ENCODE peak calls at places on chromosomes 11 and 22, in ten cellular contexts. One of them, this sample, is unnamed. For H3K9me3, the result is how much of the 10 kb centered on the place peaks cover.

GRCh38 chr22:41078975-41079374 is 13.4 kb upstream of the EP300 start:
- DNase-seq in colonic mucosa: no peak
- DNase-seq in mucosa of descending colon: no peak
- DNase-seq in fibroblast of lung: no peak
- DNase-seq in CD8-positive, alpha-beta memory T cell: no peak
- DNase-seq in spleen: no peak
- DNase-seq in AG04450: no peak
- DNase-seq in IMR-90: no peak
- DNase-seq in cardiac muscle cell: no peak
- DNase-seq in pancreas: no peak
- DNase-seq in this sample: no peak

GRCh38 chr11:120306519-120307242 is 18.4 kb upstream of the TLCD5 start:
- DNase-seq in colonic mucosa: peak
- DNase-seq in mucosa of descending colon: peak
- DNase-seq in fibroblast of lung: peak
- DNase-seq in CD8-positive, alpha-beta memory T cell: no peak
- DNase-seq in spleen: no peak
- DNase-seq in AG04450: peak
- DNase-seq in IMR-90: peak
- DNase-seq in cardiac muscle cell: peak
- DNase-seq in pancreas: no peak
- DNase-seq in this sample: peak

GRCh38 chr11:6315811-6316425 is 4.4 kb downstream of the CAVIN3 start:
- DNase-seq in colonic mucosa: peak
- DNase-seq in mucosa of descending colon: peak
- DNase-seq in fibroblast of lung: peak
- DNase-seq in CD8-positive, alpha-beta memory T cell: no peak
- DNase-seq in spleen: peak
- DNase-seq in AG04450: no peak
- DNase-seq in IMR-90: peak
- DNase-seq in cardiac muscle cell: peak
- DNase-seq in pancreas: peak
- DNase-seq in this sample: peak

GRCh38 chr22:24554316-24555159 is at the start of gene GUCD1:
- DNase-seq in colonic mucosa: peak
- DNase-seq in mucosa of descending colon: peak
- DNase-seq in fibroblast of lung: peak
- DNase-seq in CD8-positive, alpha-beta memory T cell: no peak
- DNase-seq in spleen: no peak
- DNase-seq in AG04450: no peak
- DNase-seq in IMR-90: peak
- DNase-seq in cardiac muscle cell: peak
- DNase-seq in pancreas: no peak
- DNase-seq in this sample: no peak

GRCh38 chr22:49036513-49036912 is 791.2 kb downstream of the BRD1 start:
- DNase-seq in colonic mucosa: no peak
- DNase-seq in mucosa of descending colon: no peak
- DNase-seq in fibroblast of lung: no peak
- DNase-seq in CD8-positive, alpha-beta memory T cell: no peak
- DNase-seq in spleen: no peak
- DNase-seq in AG04450: no peak
- DNase-seq in IMR-90: no peak
- DNase-seq in cardiac muscle cell: no peak
- DNase-seq in pancreas: no peak
- DNase-seq in this sample: no peak

GRCh38 chr11:100687032-100687629 is at the start of gene ARHGAP42:
- DNase-seq in colonic mucosa: peak
- DNase-seq in mucosa of descending colon: peak
- DNase-seq in fibroblast of lung: peak
- DNase-seq in CD8-positive, alpha-beta memory T cell: no peak
- DNase-seq in spleen: peak
- DNase-seq in AG04450: no peak
- DNase-seq in IMR-90: peak
- DNase-seq in cardiac muscle cell: peak
- DNase-seq in pancreas: peak
- DNase-seq in this sample: peak

GRCh38 chr22:35597692-35598395 is 19.3 kb downstream of the MB start:
- DNase-seq in colonic mucosa: no peak
- DNase-seq in mucosa of descending colon: no peak
- DNase-seq in fibroblast of lung: no peak
- DNase-seq in CD8-positive, alpha-beta memory T cell: no peak
- DNase-seq in spleen: no peak
- DNase-seq in AG04450: no peak
- DNase-seq in IMR-90: no peak
- DNase-seq in cardiac muscle cell: no peak
- DNase-seq in pancreas: peak
- DNase-seq in this sample: peak

GRCh38 chr11:128116447-128117240 is 470.7 kb downstream of the ETS1 start:
- DNase-seq in colonic mucosa: no peak
- DNase-seq in mucosa of descending colon: no peak
- DNase-seq in fibroblast of lung: no peak
- DNase-seq in CD8-positive, alpha-beta memory T cell: no peak
- DNase-seq in spleen: no peak
- DNase-seq in AG04450: no peak
- DNase-seq in IMR-90: no peak
- DNase-seq in cardiac muscle cell: peak
- DNase-seq in pancreas: no peak
- DNase-seq in this sample: no peak

DNA sequence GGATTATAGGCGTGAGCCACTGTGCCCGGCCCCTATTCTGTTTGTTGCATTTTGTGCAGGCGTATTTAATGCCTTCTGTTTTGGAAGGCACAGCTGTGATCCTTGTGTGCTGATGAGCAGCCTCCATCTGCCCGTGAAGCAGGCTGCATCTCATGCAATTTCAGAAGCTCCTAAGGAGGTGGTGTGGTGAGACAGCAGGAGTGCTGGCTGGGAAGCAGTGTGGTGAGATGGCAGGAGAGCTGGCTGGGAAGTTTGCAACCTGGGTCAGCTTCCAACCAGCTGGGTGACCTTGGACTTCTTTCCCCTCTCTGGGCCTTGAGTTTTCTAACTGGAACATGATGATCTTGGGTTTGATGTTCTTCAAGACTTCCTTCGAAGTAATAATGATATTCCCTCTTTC is 525.1 kb downstream of the TBC1D22A start:
- DNase-seq in colonic mucosa: no peak
- DNase-seq in mucosa of descending colon: no peak
- DNase-seq in fibroblast of lung: no peak
- DNase-seq in CD8-positive, alpha-beta memory T cell: no peak
- DNase-seq in spleen: no peak
- DNase-seq in AG04450: no peak
- DNase-seq in IMR-90: no peak
- DNase-seq in cardiac muscle cell: no peak
- DNase-seq in pancreas: no peak
- DNase-seq in this sample: no peak
- H3K9me3 ChIP-seq in colonic mucosa: under half
- H3K9me3 ChIP-seq in mucosa of descending colon: under half
- H3K9me3 ChIP-seq in fibroblast of lung: under half
- H3K9me3 ChIP-seq in CD8-positive, alpha-beta memory T cell: under half
- H3K9me3 ChIP-seq in spleen: under half
- H3K9me3 ChIP-seq in AG04450: under half
- H3K9me3 ChIP-seq in IMR-90: under half
- H3K9me3 ChIP-seq in cardiac muscle cell: under half
- H3K9me3 ChIP-seq in pancreas: under half
- H3K9me3 ChIP-seq in this sample: under half

GRCh38 chr11:114296979-114297372 is 777 bp downstream of the NNMT start:
- DNase-seq in colonic mucosa: no peak
- DNase-seq in mucosa of descending colon: no peak
- DNase-seq in fibroblast of lung: no peak
- DNase-seq in CD8-positive, alpha-beta memory T cell: no peak
- DNase-seq in spleen: no peak
- DNase-seq in AG04450: no peak
- DNase-seq in IMR-90: no peak
- DNase-seq in cardiac muscle cell: peak
- DNase-seq in pancreas: no peak
- DNase-seq in this sample: no peak

GRCh38 chr11:114296190-114296978 is at the start of gene NNMT:
- DNase-seq in colonic mucosa: peak
- DNase-seq in mucosa of descending colon: peak
- DNase-seq in fibroblast of lung: peak
- DNase-seq in CD8-positive, alpha-beta memory T cell: no peak
- DNase-seq in spleen: no peak
- DNase-seq in AG04450: peak
- DNase-seq in IMR-90: peak
- DNase-seq in cardiac muscle cell: peak
- DNase-seq in pancreas: no peak
- DNase-seq in this sample: peak

GRCh38 chr11:114298701-114299090 is 2.5 kb downstream of the NNMT start:
- DNase-seq in colonic mucosa: no peak
- DNase-seq in mucosa of descending colon: no peak
- DNase-seq in fibroblast of lung: no peak
- DNase-seq in CD8-positive, alpha-beta memory T cell: no peak
- DNase-seq in spleen: no peak
- DNase-seq in AG04450: no peak
- DNase-seq in IMR-90: no peak
- DNase-seq in cardiac muscle cell: peak
- DNase-seq in pancreas: no peak
- DNase-seq in this sample: no peak

GRCh38 chr11:114295676-114296081 is 520 bp upstream of the NNMT start:
- DNase-seq in colonic mucosa: no peak
- DNase-seq in mucosa of descending colon: no peak
- DNase-seq in fibroblast of lung: no peak
- DNase-seq in CD8-positive, alpha-beta memory T cell: no peak
- DNase-seq in spleen: no peak
- DNase-seq in AG04450: no peak
- DNase-seq in IMR-90: no peak
- DNase-seq in cardiac muscle cell: no peak
- DNase-seq in pancreas: no peak
- DNase-seq in this sample: no peak

GRCh38 chr11:114297806-114298700 is 1.9 kb downstream of the NNMT start:
- DNase-seq in colonic mucosa: no peak
- DNase-seq in mucosa of descending colon: no peak
- DNase-seq in fibroblast of lung: peak
- DNase-seq in CD8-positive, alpha-beta memory T cell: no peak
- DNase-seq in spleen: no peak
- DNase-seq in AG04450: no peak
- DNase-seq in IMR-90: no peak
- DNase-seq in cardiac muscle cell: peak
- DNase-seq in pancreas: no peak
- DNase-seq in this sample: no peak
- H3K4me3 ChIP-seq in colonic mucosa: peak
- H3K4me3 ChIP-seq in mucosa of descending colon: no peak
- H3K4me3 ChIP-seq in fibroblast of lung: peak
- H3K4me3 ChIP-seq in CD8-positive, alpha-beta memory T cell: no peak
- H3K4me3 ChIP-seq in spleen: peak
- H3K4me3 ChIP-seq in AG04450: peak
- H3K4me3 ChIP-seq in IMR-90: peak
- H3K4me3 ChIP-seq in cardiac muscle cell: no peak
- H3K4me3 ChIP-seq in pancreas: peak
- H3K4me3 ChIP-seq in this sample: peak

GRCh38 chr22:29938285-29938693 is 55.3 kb downstream of the MTMR3 start:
- DNase-seq in colonic mucosa: no peak
- DNase-seq in mucosa of descending colon: no peak
- DNase-seq in fibroblast of lung: no peak
- DNase-seq in CD8-positive, alpha-beta memory T cell: no peak
- DNase-seq in spleen: no peak
- DNase-seq in AG04450: no peak
- DNase-seq in IMR-90: peak
- DNase-seq in cardiac muscle cell: no peak
- DNase-seq in pancreas: no peak
- DNase-seq in this sample: no peak
- H3K9me3 ChIP-seq in colonic mucosa: under half
- H3K9me3 ChIP-seq in mucosa of descending colon: under half
- H3K9me3 ChIP-seq in fibroblast of lung: under half
- H3K9me3 ChIP-seq in CD8-positive, alpha-beta memory T cell: under half
- H3K9me3 ChIP-seq in spleen: under half
- H3K9me3 ChIP-seq in AG04450: under half
- H3K9me3 ChIP-seq in IMR-90: under half
- H3K9me3 ChIP-seq in cardiac muscle cell: under half
- H3K9me3 ChIP-seq in pancreas: under half
- H3K9me3 ChIP-seq in this sample: under half

GRCh38 chr11:125494033-125494364 is 2.1 kb downstream of the FEZ1 start:
- DNase-seq in colonic mucosa: no peak
- DNase-seq in mucosa of descending colon: no peak
- DNase-seq in fibroblast of lung: no peak
- DNase-seq in CD8-positive, alpha-beta memory T cell: no peak
- DNase-seq in spleen: no peak
- DNase-seq in AG04450: no peak
- DNase-seq in IMR-90: no peak
- DNase-seq in cardiac muscle cell: no peak
- DNase-seq in pancreas: no peak
- DNase-seq in this sample: no peak

GRCh38 chr11:125496465-125496817 is 376 bp upstream of the FEZ1 start:
- DNase-seq in colonic mucosa: no peak
- DNase-seq in mucosa of descending colon: no peak
- DNase-seq in fibroblast of lung: no peak
- DNase-seq in CD8-positive, alpha-beta memory T cell: no peak
- DNase-seq in spleen: no peak
- DNase-seq in AG04450: no peak
- DNase-seq in IMR-90: no peak
- DNase-seq in cardiac muscle cell: no peak
- DNase-seq in pancreas: no peak
- DNase-seq in this sample: no peak

GRCh38 chr11:125494601-125494986 is 1.5 kb downstream of the FEZ1 start:
- DNase-seq in colonic mucosa: no peak
- DNase-seq in mucosa of descending colon: no peak
- DNase-seq in fibroblast of lung: peak
- DNase-seq in CD8-positive, alpha-beta memory T cell: no peak
- DNase-seq in spleen: no peak
- DNase-seq in AG04450: no peak
- DNase-seq in IMR-90: peak
- DNase-seq in cardiac muscle cell: peak
- DNase-seq in pancreas: no peak
- DNase-seq in this sample: no peak

GRCh38 chr11:125498521-125498920 is 2.5 kb upstream of the FEZ1 start:
- DNase-seq in colonic mucosa: no peak
- DNase-seq in mucosa of descending colon: no peak
- DNase-seq in fibroblast of lung: no peak
- DNase-seq in CD8-positive, alpha-beta memory T cell: no peak
- DNase-seq in spleen: no peak
- DNase-seq in AG04450: no peak
- DNase-seq in IMR-90: no peak
- DNase-seq in cardiac muscle cell: no peak
- DNase-seq in pancreas: no peak
- DNase-seq in this sample: no peak

DNA sequence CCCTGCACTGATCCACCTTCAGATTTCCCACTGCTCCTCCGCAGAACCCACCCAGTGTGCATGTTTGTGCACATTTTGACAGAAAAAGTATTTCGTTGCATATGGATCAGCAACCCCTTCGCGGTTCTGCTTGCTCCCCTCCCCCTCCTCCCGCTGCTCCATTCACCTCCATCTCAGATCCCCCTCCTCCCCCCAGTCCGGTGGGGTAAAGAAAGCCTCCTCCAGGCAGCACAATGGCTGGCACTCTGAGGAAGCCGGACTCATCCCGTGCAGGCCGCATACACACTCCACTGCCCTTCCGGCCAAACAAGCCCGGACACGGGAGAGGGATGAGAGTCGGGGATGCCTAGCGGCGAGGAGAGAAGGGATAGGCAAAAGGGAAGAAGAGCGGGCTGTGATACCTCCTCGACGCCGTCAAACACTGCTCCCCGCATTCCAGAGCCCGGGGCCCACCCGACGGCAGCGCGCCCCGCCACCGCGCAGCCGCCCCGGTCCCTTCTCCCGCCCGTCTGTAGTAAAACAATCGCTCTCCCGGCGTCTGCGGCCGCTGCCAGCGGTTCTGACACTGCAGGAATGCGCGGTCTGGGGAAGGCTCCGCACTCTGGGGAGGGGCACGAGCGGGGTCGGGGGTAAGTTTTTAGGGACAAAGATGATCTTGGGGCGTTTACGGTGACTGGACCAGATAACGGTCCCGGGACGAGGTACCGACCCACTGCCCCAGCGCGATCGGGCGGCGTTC is 909 bp downstream of the FEZ1 start:
- DNase-seq in colonic mucosa: peak
- DNase-seq in mucosa of descending colon: peak
- DNase-seq in fibroblast of lung: peak
- DNase-seq in CD8-positive, alpha-beta memory T cell: no peak
- DNase-seq in spleen: peak
- DNase-seq in AG04450: no peak
- DNase-seq in IMR-90: peak
- DNase-seq in cardiac muscle cell: peak
- DNase-seq in pancreas: peak
- DNase-seq in this sample: peak
- H3K4me3 ChIP-seq in colonic mucosa: peak
- H3K4me3 ChIP-seq in mucosa of descending colon: no peak
- H3K4me3 ChIP-seq in fibroblast of lung: peak
- H3K4me3 ChIP-seq in CD8-positive, alpha-beta memory T cell: peak
- H3K4me3 ChIP-seq in spleen: peak
- H3K4me3 ChIP-seq in AG04450: peak
- H3K4me3 ChIP-seq in IMR-90: peak
- H3K4me3 ChIP-seq in cardiac muscle cell: peak
- H3K4me3 ChIP-seq in pancreas: peak
- H3K4me3 ChIP-seq in this sample: peak

This sample was measured in aorta.